ENCODE peak calls at places on chromosomes 4 and X, in five cellular contexts. One of them, this sample, is unnamed.

GRCh38 chrX:9153299-9153698 is 119.4 kb upstream of the FAM9B start:
- DNase-seq in fibroblast of lung: no peak
- DNase-seq in LNCaP clone FGC: no peak
- DNase-seq in tibial nerve: no peak
- DNase-seq in cardiac fibroblast: peak
- DNase-seq in this sample: no peak

GRCh38 chrX:71514367-71515038 is 18.4 kb upstream of the OGT start:
- DNase-seq in fibroblast of lung: no peak
- DNase-seq in LNCaP clone FGC: no peak
- DNase-seq in tibial nerve: no peak
- DNase-seq in cardiac fibroblast: no peak
- DNase-seq in this sample: no peak

GRCh38 chr4:90515191-90515590 is 388.0 kb downstream of the CCSER1 start:
- DNase-seq in fibroblast of lung: no peak
- DNase-seq in LNCaP clone FGC: no peak
- DNase-seq in tibial nerve: no peak
- DNase-seq in cardiac fibroblast: no peak
- DNase-seq in this sample: no peak

GRCh38 chrX:68686684-68687045 is 39.2 kb downstream of the STARD8 start:
- DNase-seq in fibroblast of lung: peak
- DNase-seq in LNCaP clone FGC: no peak
- DNase-seq in tibial nerve: peak
- DNase-seq in cardiac fibroblast: peak
- DNase-seq in this sample: no peak

GRCh38 chrX:118156254-118156952 is 39.8 kb upstream of the KLHL13 start:
- DNase-seq in fibroblast of lung: no peak
- DNase-seq in LNCaP clone FGC: no peak
- DNase-seq in tibial nerve: no peak
- DNase-seq in cardiac fibroblast: no peak
- DNase-seq in this sample: no peak

GRCh38 chr4:7429601-7430078 is 5.1 kb downstream of the PSAPL1 start:
- DNase-seq in fibroblast of lung: no peak
- DNase-seq in LNCaP clone FGC: no peak
- DNase-seq in tibial nerve: no peak
- DNase-seq in cardiac fibroblast: no peak
- DNase-seq in this sample: no peak

GRCh38 chrX:69374569-69374968 is 129.6 kb upstream of the NALF2 start:
- DNase-seq in fibroblast of lung: no peak
- DNase-seq in LNCaP clone FGC: no peak
- DNase-seq in tibial nerve: no peak
- DNase-seq in cardiac fibroblast: no peak
- DNase-seq in this sample: no peak

GRCh38 chr4:26084414-26084813 is 170.4 kb downstream of the SMIM20 start:
- DNase-seq in fibroblast of lung: no peak
- DNase-seq in LNCaP clone FGC: no peak
- DNase-seq in tibial nerve: no peak
- DNase-seq in cardiac fibroblast: no peak
- DNase-seq in this sample: no peak

GRCh38 chr4:140996757-140997156 is 136.5 kb downstream of the RNF150 start:
- DNase-seq in fibroblast of lung: peak
- DNase-seq in LNCaP clone FGC: no peak
- DNase-seq in tibial nerve: no peak
- DNase-seq in cardiac fibroblast: peak
- DNase-seq in this sample: no peak

GRCh38 chr4:36758312-36758690 is 476.9 kb downstream of the DTHD1 start:
- DNase-seq in fibroblast of lung: no peak
- DNase-seq in LNCaP clone FGC: no peak
- DNase-seq in tibial nerve: no peak
- DNase-seq in cardiac fibroblast: no peak
- DNase-seq in this sample: no peak

GRCh38 chrX:34918091-34918736 is 24.4 kb upstream of the FAM47B start:
- DNase-seq in fibroblast of lung: peak
- DNase-seq in LNCaP clone FGC: no peak
- DNase-seq in tibial nerve: peak
- DNase-seq in cardiac fibroblast: peak
- DNase-seq in this sample: no peak

GRCh38 chr4:109303141-109303499 is 662 bp upstream of the COL25A1 start:
- DNase-seq in fibroblast of lung: peak
- DNase-seq in LNCaP clone FGC: no peak
- DNase-seq in tibial nerve: no peak
- DNase-seq in cardiac fibroblast: peak
- DNase-seq in this sample: no peak

GRCh38 chr4:8831221-8832129 is 40.2 kb downstream of the HMX1 start:
- DNase-seq in fibroblast of lung: no peak
- DNase-seq in LNCaP clone FGC: no peak
- DNase-seq in tibial nerve: no peak
- DNase-seq in cardiac fibroblast: no peak
- DNase-seq in this sample: no peak

GRCh38 chr4:173835863-173836262 is 305.8 kb upstream of the HAND2 start:
- DNase-seq in fibroblast of lung: peak
- DNase-seq in LNCaP clone FGC: no peak
- DNase-seq in tibial nerve: no peak
- DNase-seq in cardiac fibroblast: peak
- DNase-seq in this sample: no peak

GRCh38 chr4:139625487-139625886 is 40.1 kb upstream of the MGST2 start:
- DNase-seq in fibroblast of lung: no peak
- DNase-seq in LNCaP clone FGC: no peak
- DNase-seq in tibial nerve: no peak
- DNase-seq in cardiac fibroblast: no peak
- DNase-seq in this sample: no peak

GRCh38 chrX:45668686-45669443 is 468.2 kb upstream of the DIPK2B start:
- DNase-seq in fibroblast of lung: peak
- DNase-seq in LNCaP clone FGC: no peak
- DNase-seq in tibial nerve: no peak
- DNase-seq in cardiac fibroblast: peak
- DNase-seq in this sample: no peak

GRCh38 chr4:85952518-85952917 is 407.3 kb downstream of the MAPK10 start:
- DNase-seq in fibroblast of lung: peak
- DNase-seq in LNCaP clone FGC: no peak
- DNase-seq in tibial nerve: no peak
- DNase-seq in cardiac fibroblast: peak
- DNase-seq in this sample: no peak

GRCh38 chr4:115234405-115235093 is 121.1 kb upstream of the NDST4 start:
- DNase-seq in fibroblast of lung: no peak
- DNase-seq in LNCaP clone FGC: peak
- DNase-seq in tibial nerve: peak
- DNase-seq in cardiac fibroblast: no peak
- DNase-seq in this sample: no peak

GRCh38 chrX:108699368-108699767 is 37.0 kb downstream of the IRS4 start:
- DNase-seq in fibroblast of lung: peak
- DNase-seq in LNCaP clone FGC: no peak
- DNase-seq in tibial nerve: no peak
- DNase-seq in cardiac fibroblast: peak
- DNase-seq in this sample: no peak

GRCh38 chr4:152559641-152560040 is 23.7 kb upstream of the FBXW7 start:
- DNase-seq in fibroblast of lung: no peak
- DNase-seq in LNCaP clone FGC: no peak
- DNase-seq in tibial nerve: no peak
- DNase-seq in cardiac fibroblast: no peak
- DNase-seq in this sample: no peak

GRCh38 chr4:749771-750666 is 44.4 kb downstream of the PCGF3 start:
- DNase-seq in fibroblast of lung: peak
- DNase-seq in LNCaP clone FGC: no peak
- DNase-seq in tibial nerve: peak
- DNase-seq in cardiac fibroblast: peak
- DNase-seq in this sample: no peak

GRCh38 chrX:67604979-67605703 is 61.3 kb downstream of the AR start:
- DNase-seq in fibroblast of lung: peak
- DNase-seq in LNCaP clone FGC: no peak
- DNase-seq in tibial nerve: no peak
- DNase-seq in cardiac fibroblast: peak
- DNase-seq in this sample: no peak

GRCh38 chrX:106707771-106708454 is 18.6 kb upstream of the RNF128 start:
- DNase-seq in fibroblast of lung: peak
- DNase-seq in LNCaP clone FGC: no peak
- DNase-seq in tibial nerve: no peak
- DNase-seq in cardiac fibroblast: peak
- DNase-seq in this sample: no peak

GRCh38 chr4:156374069-156374468 is 420.4 kb upstream of the CTSO start:
- DNase-seq in fibroblast of lung: no peak
- DNase-seq in LNCaP clone FGC: no peak
- DNase-seq in tibial nerve: no peak
- DNase-seq in cardiac fibroblast: no peak
- DNase-seq in this sample: no peak

GRCh38 chr4:10200869-10201268 is 84.3 kb upstream of the WDR1 start:
- DNase-seq in fibroblast of lung: no peak
- DNase-seq in LNCaP clone FGC: no peak
- DNase-seq in tibial nerve: no peak
- DNase-seq in cardiac fibroblast: no peak
- DNase-seq in this sample: no peak

GRCh38 chr4:175720722-175721121 is 91.3 kb downstream of the GPM6A start:
- DNase-seq in fibroblast of lung: no peak
- DNase-seq in LNCaP clone FGC: no peak
- DNase-seq in tibial nerve: no peak
- DNase-seq in cardiac fibroblast: no peak
- DNase-seq in this sample: no peak

GRCh38 chr4:7519638-7520373 is 85.1 kb upstream of the PSAPL1 start:
- DNase-seq in fibroblast of lung: no peak
- DNase-seq in LNCaP clone FGC: no peak
- DNase-seq in tibial nerve: no peak
- DNase-seq in cardiac fibroblast: no peak
- DNase-seq in this sample: no peak

GRCh38 chr4:113154281-113154680 is 104.8 kb downstream of the ANK2 start:
- DNase-seq in fibroblast of lung: no peak
- DNase-seq in LNCaP clone FGC: no peak
- DNase-seq in tibial nerve: no peak
- DNase-seq in cardiac fibroblast: no peak
- DNase-seq in this sample: no peak

GRCh38 chr4:5079581-5079980 is 28.3 kb downstream of the STK32B start:
- DNase-seq in fibroblast of lung: no peak
- DNase-seq in LNCaP clone FGC: no peak
- DNase-seq in tibial nerve: no peak
- DNase-seq in cardiac fibroblast: no peak
- DNase-seq in this sample: no peak

GRCh38 chr4:76582074-76582816 is 147.2 kb downstream of the SHROOM3 start:
- DNase-seq in fibroblast of lung: no peak
- DNase-seq in LNCaP clone FGC: no peak
- DNase-seq in tibial nerve: no peak
- DNase-seq in cardiac fibroblast: no peak
- DNase-seq in this sample: no peak

GRCh38 chr4:2289311-2289954 is 27.5 kb upstream of the MXD4 start:
- DNase-seq in fibroblast of lung: no peak
- DNase-seq in LNCaP clone FGC: no peak
- DNase-seq in tibial nerve: no peak
- DNase-seq in cardiac fibroblast: no peak
- DNase-seq in this sample: no peak

GRCh38 chrX:132077912-132078311 is 49.9 kb downstream of the FRMD7 start:
- DNase-seq in fibroblast of lung: no peak
- DNase-seq in LNCaP clone FGC: no peak
- DNase-seq in tibial nerve: no peak
- DNase-seq in cardiac fibroblast: no peak
- DNase-seq in this sample: no peak

GRCh38 chrX:55488559-55489314 is 911 bp downstream of the USP51 start:
- DNase-seq in fibroblast of lung: peak
- DNase-seq in LNCaP clone FGC: no peak
- DNase-seq in tibial nerve: peak
- DNase-seq in cardiac fibroblast: peak
- DNase-seq in this sample: peak

GRCh38 chr4:60723796-60724195 is 476.3 kb upstream of the ADGRL3 start:
- DNase-seq in fibroblast of lung: no peak
- DNase-seq in LNCaP clone FGC: no peak
- DNase-seq in tibial nerve: no peak
- DNase-seq in cardiac fibroblast: no peak
- DNase-seq in this sample: no peak

GRCh38 chrX:68989865-68990606 is 161.2 kb downstream of the EFNB1 start:
- DNase-seq in fibroblast of lung: peak
- DNase-seq in LNCaP clone FGC: no peak
- DNase-seq in tibial nerve: no peak
- DNase-seq in cardiac fibroblast: peak
- DNase-seq in this sample: peak

GRCh38 chr4:106604319-106605051 is 235.9 kb upstream of the GIMD1 start:
- DNase-seq in fibroblast of lung: no peak
- DNase-seq in LNCaP clone FGC: no peak
- DNase-seq in tibial nerve: no peak
- DNase-seq in cardiac fibroblast: no peak
- DNase-seq in this sample: no peak

GRCh38 chr4:65983062-65983461 is 312.8 kb upstream of the EPHA5 start:
- DNase-seq in fibroblast of lung: no peak
- DNase-seq in LNCaP clone FGC: no peak
- DNase-seq in tibial nerve: no peak
- DNase-seq in cardiac fibroblast: peak
- DNase-seq in this sample: no peak

GRCh38 chrX:134020910-134021309 is 35.5 kb upstream of the GPC3 start:
- DNase-seq in fibroblast of lung: no peak
- DNase-seq in LNCaP clone FGC: no peak
- DNase-seq in tibial nerve: no peak
- DNase-seq in cardiac fibroblast: no peak
- DNase-seq in this sample: no peak
- TF ChIP-seq CTCF in fibroblast of lung: no peak
- TF ChIP-seq CTCF in LNCaP clone FGC: peak
- TF ChIP-seq CTCF in tibial nerve: no peak
- TF ChIP-seq CTCF in cardiac fibroblast: no peak
- TF ChIP-seq CTCF in this sample: peak

GRCh38 chrX:78019586-78020483 is 50.4 kb upstream of the PGAM4 start:
- DNase-seq in fibroblast of lung: no peak
- DNase-seq in LNCaP clone FGC: peak
- DNase-seq in tibial nerve: no peak
- DNase-seq in cardiac fibroblast: no peak
- DNase-seq in this sample: no peak
- TF ChIP-seq CTCF in fibroblast of lung: no peak
- TF ChIP-seq CTCF in LNCaP clone FGC: no peak
- TF ChIP-seq CTCF in tibial nerve: no peak
- TF ChIP-seq CTCF in cardiac fibroblast: no peak
- TF ChIP-seq CTCF in this sample: no peak

DNA sequence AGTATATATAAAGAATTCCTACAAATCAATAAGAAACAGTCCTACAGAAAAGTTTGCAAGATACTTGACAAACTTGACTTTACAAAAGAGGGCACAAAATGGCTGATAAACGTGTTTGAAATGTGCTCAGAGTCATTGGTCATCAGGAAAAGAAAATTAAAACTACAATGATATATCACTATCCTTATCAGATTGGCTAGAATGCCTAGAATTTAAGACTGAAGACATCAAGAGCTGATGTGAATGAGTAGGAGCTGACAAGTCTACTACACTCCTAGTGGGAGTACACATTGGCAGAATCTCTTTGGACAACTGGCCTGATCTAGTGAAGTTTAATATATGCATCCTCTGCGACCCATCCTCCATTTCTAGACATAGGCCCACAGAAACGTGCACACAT is 10.3 kb upstream of the DCTD start:
- DNase-seq in fibroblast of lung: no peak
- DNase-seq in LNCaP clone FGC: no peak
- DNase-seq in tibial nerve: no peak
- DNase-seq in cardiac fibroblast: no peak
- DNase-seq in this sample: no peak
- TF ChIP-seq CTCF in fibroblast of lung: no peak
- TF ChIP-seq CTCF in LNCaP clone FGC: no peak
- TF ChIP-seq CTCF in tibial nerve: no peak
- TF ChIP-seq CTCF in cardiac fibroblast: no peak
- TF ChIP-seq CTCF in this sample: no peak

DNA sequence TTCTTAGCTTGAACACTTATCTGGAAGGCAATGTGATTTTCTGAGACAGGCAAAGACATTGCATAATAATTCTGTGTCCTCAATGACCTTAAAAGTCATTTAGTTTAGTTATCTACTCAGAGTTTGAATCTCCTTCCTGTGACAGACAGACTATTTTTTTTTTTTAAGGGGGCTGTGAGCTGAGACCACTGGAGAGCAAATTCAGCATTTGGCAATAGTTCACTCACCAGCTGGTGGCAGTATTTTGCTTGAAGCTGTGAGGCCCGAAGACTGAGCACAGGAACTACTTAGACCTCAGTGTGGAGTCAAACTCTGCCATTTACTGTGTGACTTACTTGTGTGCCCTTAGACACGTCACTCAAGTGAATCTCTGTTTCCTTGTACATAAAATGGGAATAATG is 22.9 kb upstream of the CPE start:
- DNase-seq in fibroblast of lung: peak
- DNase-seq in LNCaP clone FGC: peak
- DNase-seq in tibial nerve: no peak
- DNase-seq in cardiac fibroblast: peak
- DNase-seq in this sample: no peak
- TF ChIP-seq CTCF in fibroblast of lung: peak
- TF ChIP-seq CTCF in LNCaP clone FGC: peak
- TF ChIP-seq CTCF in tibial nerve: no peak
- TF ChIP-seq CTCF in cardiac fibroblast: peak
- TF ChIP-seq CTCF in this sample: peak